ENCODE peak calls at places on chromosomes 2 and 18, in ten cellular contexts. One of them, this sample, is unnamed.

GRCh38 chr2:162475661-162476060 is 131.7 kb downstream of the GCA start:
- DNase-seq in astrocyte: peak; percentile 59
- DNase-seq in lower leg skin: no peak
- DNase-seq in kidney: no peak
- DNase-seq in endothelial cell: no peak
- DNase-seq in chondrocyte: no peak
- DNase-seq in tibial artery: no peak
- DNase-seq in BE2C: no peak
- DNase-seq in WERI-Rb-1: no peak
- DNase-seq in transverse colon: no peak
- DNase-seq in this sample: peak; percentile 21

GRCh38 chr2:164669291-164669690 is 48.0 kb upstream of the GRB14 start:
- DNase-seq in astrocyte: no peak
- DNase-seq in lower leg skin: no peak
- DNase-seq in kidney: no peak
- DNase-seq in endothelial cell: no peak
- DNase-seq in chondrocyte: no peak
- DNase-seq in tibial artery: no peak
- DNase-seq in BE2C: no peak
- DNase-seq in WERI-Rb-1: no peak
- DNase-seq in transverse colon: no peak
- DNase-seq in this sample: no peak

GRCh38 chr2:175461839-175462238 is 280.3 kb upstream of the ATP5MC3 start:
- DNase-seq in astrocyte: no peak
- DNase-seq in lower leg skin: no peak
- DNase-seq in kidney: no peak
- DNase-seq in endothelial cell: no peak
- DNase-seq in chondrocyte: no peak
- DNase-seq in tibial artery: no peak
- DNase-seq in BE2C: no peak
- DNase-seq in WERI-Rb-1: no peak
- DNase-seq in transverse colon: no peak
- DNase-seq in this sample: no peak

GRCh38 chr2:222707689-222708273 is 36.3 kb downstream of the MOGAT1 start:
- DNase-seq in astrocyte: peak; percentile 90
- DNase-seq in lower leg skin: no peak
- DNase-seq in kidney: no peak
- DNase-seq in endothelial cell: no peak
- DNase-seq in chondrocyte: no peak
- DNase-seq in tibial artery: no peak
- DNase-seq in BE2C: no peak
- DNase-seq in WERI-Rb-1: no peak
- DNase-seq in transverse colon: no peak
- DNase-seq in this sample: peak; percentile 37

GRCh38 chr2:160928854-160929301 is 231.3 kb upstream of the TANK start:
- DNase-seq in astrocyte: peak; percentile 75
- DNase-seq in lower leg skin: no peak
- DNase-seq in kidney: no peak
- DNase-seq in endothelial cell: no peak
- DNase-seq in chondrocyte: no peak
- DNase-seq in tibial artery: no peak
- DNase-seq in BE2C: no peak
- DNase-seq in WERI-Rb-1: no peak
- DNase-seq in transverse colon: no peak
- DNase-seq in this sample: no peak

GRCh38 chr2:40831313-40831873 is 379.5 kb upstream of the SLC8A1 start:
- DNase-seq in astrocyte: no peak
- DNase-seq in lower leg skin: no peak
- DNase-seq in kidney: no peak
- DNase-seq in endothelial cell: no peak
- DNase-seq in chondrocyte: no peak
- DNase-seq in tibial artery: no peak
- DNase-seq in BE2C: no peak
- DNase-seq in WERI-Rb-1: no peak
- DNase-seq in transverse colon: no peak
- DNase-seq in this sample: no peak

GRCh38 chr2:197137234-197137633 is 173.3 kb downstream of the ANKRD44 start:
- DNase-seq in astrocyte: peak; percentile 67
- DNase-seq in lower leg skin: no peak
- DNase-seq in kidney: no peak
- DNase-seq in endothelial cell: no peak
- DNase-seq in chondrocyte: no peak
- DNase-seq in tibial artery: no peak
- DNase-seq in BE2C: no peak
- DNase-seq in WERI-Rb-1: no peak
- DNase-seq in transverse colon: no peak
- DNase-seq in this sample: no peak

GRCh38 chr2:24850944-24851343 is 57.7 kb downstream of the CENPO start:
- DNase-seq in astrocyte: no peak
- DNase-seq in lower leg skin: no peak
- DNase-seq in kidney: peak; percentile 47
- DNase-seq in endothelial cell: no peak
- DNase-seq in chondrocyte: peak; percentile 28
- DNase-seq in tibial artery: no peak
- DNase-seq in BE2C: no peak
- DNase-seq in WERI-Rb-1: no peak
- DNase-seq in transverse colon: no peak
- DNase-seq in this sample: no peak

GRCh38 chr18:48360376-48361021 is 48.7 kb downstream of the ZBTB7C start:
- DNase-seq in astrocyte: no peak
- DNase-seq in lower leg skin: peak; percentile 60
- DNase-seq in kidney: no peak
- DNase-seq in endothelial cell: no peak
- DNase-seq in chondrocyte: no peak
- DNase-seq in tibial artery: no peak
- DNase-seq in BE2C: no peak
- DNase-seq in WERI-Rb-1: peak; percentile 3
- DNase-seq in transverse colon: no peak
- DNase-seq in this sample: no peak

GRCh38 chr2:31202833-31203232 is 14.5 kb downstream of the CAPN14 start:
- DNase-seq in astrocyte: no peak
- DNase-seq in lower leg skin: no peak
- DNase-seq in kidney: no peak
- DNase-seq in endothelial cell: no peak
- DNase-seq in chondrocyte: no peak
- DNase-seq in tibial artery: no peak
- DNase-seq in BE2C: no peak
- DNase-seq in WERI-Rb-1: no peak
- DNase-seq in transverse colon: no peak
- DNase-seq in this sample: no peak

GRCh38 chr2:189501487-189501886 is 60.2 kb downstream of the WDR75 start:
- DNase-seq in astrocyte: no peak
- DNase-seq in lower leg skin: no peak
- DNase-seq in kidney: no peak
- DNase-seq in endothelial cell: no peak
- DNase-seq in chondrocyte: no peak
- DNase-seq in tibial artery: no peak
- DNase-seq in BE2C: no peak
- DNase-seq in WERI-Rb-1: no peak
- DNase-seq in transverse colon: no peak
- DNase-seq in this sample: no peak

GRCh38 chr2:28342081-28342967 is 50.3 kb upstream of the FOSL2 start:
- DNase-seq in astrocyte: peak; percentile 89
- DNase-seq in lower leg skin: peak; percentile 93
- DNase-seq in kidney: peak; percentile 93
- DNase-seq in endothelial cell: no peak
- DNase-seq in chondrocyte: peak; percentile 79
- DNase-seq in tibial artery: peak; percentile 94
- DNase-seq in BE2C: no peak
- DNase-seq in WERI-Rb-1: no peak
- DNase-seq in transverse colon: peak; percentile 47
- DNase-seq in this sample: no peak

GRCh38 chr2:228318218-228318617 is 136.7 kb upstream of the SPHKAP start:
- DNase-seq in astrocyte: peak; percentile 0
- DNase-seq in lower leg skin: no peak
- DNase-seq in kidney: no peak
- DNase-seq in endothelial cell: peak; percentile 64
- DNase-seq in chondrocyte: no peak
- DNase-seq in tibial artery: no peak
- DNase-seq in BE2C: no peak
- DNase-seq in WERI-Rb-1: peak; percentile 11
- DNase-seq in transverse colon: peak; percentile 11
- DNase-seq in this sample: peak; percentile 53

GRCh38 chr2:111037136-111037535 is 83.6 kb upstream of the BCL2L11 start:
- DNase-seq in astrocyte: no peak
- DNase-seq in lower leg skin: no peak
- DNase-seq in kidney: peak; percentile 4
- DNase-seq in endothelial cell: no peak
- DNase-seq in chondrocyte: no peak
- DNase-seq in tibial artery: no peak
- DNase-seq in BE2C: no peak
- DNase-seq in WERI-Rb-1: no peak
- DNase-seq in transverse colon: no peak
- DNase-seq in this sample: no peak

GRCh38 chr2:148534416-148535205 is 109.9 kb upstream of the EPC2 start:
- DNase-seq in astrocyte: no peak
- DNase-seq in lower leg skin: peak; percentile 91
- DNase-seq in kidney: no peak
- DNase-seq in endothelial cell: no peak
- DNase-seq in chondrocyte: no peak
- DNase-seq in tibial artery: no peak
- DNase-seq in BE2C: no peak
- DNase-seq in WERI-Rb-1: peak; percentile 71
- DNase-seq in transverse colon: no peak
- DNase-seq in this sample: no peak

GRCh38 chr2:181319291-181319690 is 137.9 kb upstream of the ITGA4 start:
- DNase-seq in astrocyte: no peak
- DNase-seq in lower leg skin: no peak
- DNase-seq in kidney: no peak
- DNase-seq in endothelial cell: no peak
- DNase-seq in chondrocyte: no peak
- DNase-seq in tibial artery: no peak
- DNase-seq in BE2C: no peak
- DNase-seq in WERI-Rb-1: no peak
- DNase-seq in transverse colon: no peak
- DNase-seq in this sample: no peak

GRCh38 chr2:120907822-120908221 is 172.2 kb downstream of the GLI2 start:
- DNase-seq in astrocyte: no peak
- DNase-seq in lower leg skin: no peak
- DNase-seq in kidney: no peak
- DNase-seq in endothelial cell: no peak
- DNase-seq in chondrocyte: no peak
- DNase-seq in tibial artery: no peak
- DNase-seq in BE2C: no peak
- DNase-seq in WERI-Rb-1: peak; percentile 29
- DNase-seq in transverse colon: no peak
- DNase-seq in this sample: no peak
- TF ChIP-seq CTCF in astrocyte: peak; percentile 11
- TF ChIP-seq CTCF in lower leg skin: no peak
- TF ChIP-seq CTCF in kidney: no peak
- TF ChIP-seq CTCF in endothelial cell: no peak
- TF ChIP-seq CTCF in chondrocyte: peak; percentile 31
- TF ChIP-seq CTCF in tibial artery: no peak
- TF ChIP-seq CTCF in BE2C: peak; percentile 21
- TF ChIP-seq CTCF in WERI-Rb-1: peak; percentile 55
- TF ChIP-seq CTCF in transverse colon: no peak
- TF ChIP-seq CTCF in this sample: peak; percentile 16

DNA sequence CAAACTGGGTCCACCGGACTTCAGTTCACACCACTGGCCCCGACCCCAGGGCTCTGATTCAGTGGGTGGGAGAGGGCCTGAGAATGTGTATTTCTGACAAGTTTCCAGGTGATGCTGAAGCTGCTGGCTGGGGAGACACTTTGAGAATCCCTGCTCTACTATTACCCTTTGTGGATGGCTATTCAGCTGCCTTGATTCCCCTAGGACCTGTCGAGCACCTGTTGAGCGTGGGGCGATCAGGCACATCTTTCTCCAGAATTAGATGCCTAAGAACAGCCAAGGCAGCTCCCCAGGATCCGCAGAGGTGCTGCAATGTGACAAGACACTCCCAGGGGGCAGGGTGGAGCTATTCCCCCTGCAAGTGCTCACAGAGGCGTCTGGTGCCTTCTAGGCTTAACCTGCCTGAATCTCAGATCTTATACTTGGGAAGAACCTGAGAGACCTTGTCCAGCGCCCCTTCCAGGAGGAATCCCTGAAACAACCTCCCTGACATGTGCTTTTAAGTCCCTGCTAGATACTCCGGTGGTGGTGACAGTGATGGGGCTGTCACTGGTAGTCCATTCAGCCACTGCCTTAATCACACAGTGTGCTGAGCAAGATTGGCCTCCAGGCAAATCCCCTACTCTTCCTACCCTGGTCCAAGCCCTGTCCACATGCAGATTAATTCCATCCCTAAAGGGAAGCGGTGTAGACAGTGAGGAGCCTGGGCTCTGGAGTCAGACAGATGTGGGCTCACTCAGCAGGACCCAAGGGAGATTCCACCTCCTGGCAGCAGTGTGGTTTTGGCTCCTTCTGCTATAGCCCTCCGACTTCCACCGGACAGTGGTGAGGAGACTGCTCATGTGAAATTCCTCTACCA is 43.4 kb upstream of the OTOF start:
- DNase-seq in astrocyte: no peak
- DNase-seq in lower leg skin: no peak
- DNase-seq in kidney: peak; percentile 58
- DNase-seq in endothelial cell: peak; percentile 50
- DNase-seq in chondrocyte: no peak
- DNase-seq in tibial artery: no peak
- DNase-seq in BE2C: peak; percentile 58
- DNase-seq in WERI-Rb-1: peak; percentile 87
- DNase-seq in transverse colon: peak; percentile 21
- DNase-seq in this sample: peak; percentile 67
- TF ChIP-seq CTCF in astrocyte: peak; percentile 28
- TF ChIP-seq CTCF in lower leg skin: no peak
- TF ChIP-seq CTCF in kidney: no peak
- TF ChIP-seq CTCF in endothelial cell: peak; percentile 24
- TF ChIP-seq CTCF in chondrocyte: peak; percentile 43
- TF ChIP-seq CTCF in tibial artery: no peak
- TF ChIP-seq CTCF in BE2C: peak; percentile 70
- TF ChIP-seq CTCF in WERI-Rb-1: peak; percentile 91
- TF ChIP-seq CTCF in transverse colon: peak; percentile 19
- TF ChIP-seq CTCF in this sample: peak; percentile 72

GRCh38 chr2:71071681-71072398 is 3.4 kb downstream of the NAGK start:
- DNase-seq in astrocyte: no peak
- DNase-seq in lower leg skin: peak; percentile 80
- DNase-seq in kidney: no peak
- DNase-seq in endothelial cell: no peak
- DNase-seq in chondrocyte: no peak
- DNase-seq in tibial artery: no peak
- DNase-seq in BE2C: no peak
- DNase-seq in WERI-Rb-1: no peak
- DNase-seq in transverse colon: peak; percentile 46
- DNase-seq in this sample: no peak
- TF ChIP-seq CTCF in astrocyte: no peak
- TF ChIP-seq CTCF in lower leg skin: no peak
- TF ChIP-seq CTCF in kidney: no peak
- TF ChIP-seq CTCF in endothelial cell: no peak
- TF ChIP-seq CTCF in chondrocyte: no peak
- TF ChIP-seq CTCF in tibial artery: no peak
- TF ChIP-seq CTCF in BE2C: no peak
- TF ChIP-seq CTCF in WERI-Rb-1: no peak
- TF ChIP-seq CTCF in transverse colon: no peak
- TF ChIP-seq CTCF in this sample: no peak

DNA sequence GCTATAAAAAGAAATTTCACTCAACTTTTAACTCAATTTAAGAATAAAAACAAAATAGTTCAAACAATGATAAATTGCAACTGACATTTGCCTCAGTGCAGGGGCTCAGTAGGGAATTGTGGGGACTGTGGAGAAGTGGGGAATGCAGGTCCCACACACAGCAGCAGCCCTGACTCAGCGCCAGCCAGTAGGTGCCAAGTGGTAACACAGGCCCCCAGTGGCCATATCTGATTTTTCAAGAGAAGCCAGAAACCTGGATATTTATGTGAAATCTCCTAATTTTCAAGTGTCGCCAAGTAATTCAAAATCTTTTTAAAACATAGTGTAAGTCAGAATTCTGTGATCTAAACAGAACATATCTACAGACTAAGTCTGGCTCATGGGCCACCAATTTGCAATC is 186.3 kb downstream of the EN1 start:
- DNase-seq in astrocyte: no peak
- DNase-seq in lower leg skin: peak; percentile 46
- DNase-seq in kidney: no peak
- DNase-seq in endothelial cell: no peak
- DNase-seq in chondrocyte: no peak
- DNase-seq in tibial artery: no peak
- DNase-seq in BE2C: no peak
- DNase-seq in WERI-Rb-1: no peak
- DNase-seq in transverse colon: no peak
- DNase-seq in this sample: no peak
- TF ChIP-seq CTCF in astrocyte: peak; percentile 14
- TF ChIP-seq CTCF in lower leg skin: no peak
- TF ChIP-seq CTCF in kidney: no peak
- TF ChIP-seq CTCF in endothelial cell: no peak
- TF ChIP-seq CTCF in chondrocyte: peak; percentile 44
- TF ChIP-seq CTCF in tibial artery: no peak
- TF ChIP-seq CTCF in BE2C: no peak
- TF ChIP-seq CTCF in WERI-Rb-1: no peak
- TF ChIP-seq CTCF in transverse colon: no peak
- TF ChIP-seq CTCF in this sample: peak; percentile 18

This sample was measured in Calu3.